ENCODE peak calls at places on chromosomes 12 and 14, in eight cellular contexts. G is neural progenitor cell, R is cardiac muscle cell, I is lower lobe of right lung, P is left ventricle myocardium inferior, H is body of pancreas, F is GM12878, O is IMR-90. V is an unnamed sample.

GRCh38 chr12:112285600-112286401 is 96.4 kb downstream of the HECTD4 start:
- DNase-seq in I (no peak), F (no peak), O (no peak), R (no peak), H (no peak), P (no peak), G (no peak), V (no peak)

GRCh38 chr12:1812650-1813302 is 7.6 kb upstream of the LRTM2 start:
- DNase-seq in G (no peak), F (no peak), P (no peak), I (peak), O (peak), R (no peak), H (peak), V (peak)

GRCh38 chr14:36451346-36452065 is 68.5 kb downstream of the NKX2-1 start:
- DNase-seq in I (peak), O (no peak), H (no peak), G (no peak), P (no peak), R (peak), F (no peak), V (no peak)

GRCh38 chr14:54489318-54489683 is 521 bp upstream of the GMFB start:
- DNase-seq in H (no peak), G (no peak), F (no peak), O (no peak), P (no peak), R (no peak), I (no peak), V (no peak)

GRCh38 chr12:68350753-68351152 is 18.6 kb upstream of the MDM1 start:
- DNase-seq in I (no peak), H (no peak), R (no peak), G (no peak), P (no peak), O (peak), F (no peak), V (peak)

GRCh38 chr14:58805605-58806358 is 168.0 kb downstream of the DACT1 start:
- DNase-seq in H (no peak), G (no peak), O (peak), P (no peak), F (no peak), R (no peak), I (no peak), V (no peak)

GRCh38 chr12:122079532-122080081 is 1.1 kb downstream of the MLXIP start:
- DNase-seq in R (no peak), P (no peak), F (no peak), O (no peak), I (no peak), H (peak), G (no peak), V (no peak)

GRCh38 chr14:33465952-33466700 is 484.7 kb downstream of the EGLN3 start:
- DNase-seq in O (no peak), R (no peak), I (no peak), H (no peak), F (no peak), G (no peak), P (no peak), V (no peak)

GRCh38 chr14:94536836-94537235 is 24.4 kb upstream of the SERPINA4 start:
- DNase-seq in G (no peak), H (no peak), O (no peak), R (no peak), F (no peak), I (no peak), P (no peak), V (no peak)

GRCh38 chr12:14993537-14994266 is 20.9 kb downstream of the PDE6H start:
- DNase-seq in F (no peak), R (no peak), H (no peak), P (no peak), G (no peak), O (peak), I (no peak), V (peak)

GRCh38 chr12:43899574-43899973 is 63.7 kb downstream of the TMEM117 start:
- DNase-seq in O (no peak), R (no peak), I (no peak), F (no peak), G (no peak), H (no peak), P (no peak), V (no peak)

GRCh38 chr14:102250636-102251035 is 54.3 kb downstream of the MOK start:
- DNase-seq in F (no peak), P (no peak), R (no peak), G (no peak), O (no peak), I (no peak), H (no peak), V (no peak)

GRCh38 chr12:79191391-79191790 is 326.8 kb downstream of the SYT1 start:
- DNase-seq in G (no peak), H (no peak), P (no peak), F (no peak), I (no peak), R (no peak), O (no peak), V (no peak)

GRCh38 chr14:72649603-72650227 is 244.2 kb downstream of the DPF3 start:
- DNase-seq in F (no peak), O (no peak), P (no peak), R (no peak), I (no peak), G (no peak), H (no peak), V (no peak)

GRCh38 chr12:102540856-102541385 is 60.6 kb upstream of the IGF1 start:
- DNase-seq in F (no peak), G (no peak), P (no peak), R (no peak), O (no peak), H (no peak), I (no peak), V (no peak)

GRCh38 chr12:5758347-5758746 is 186.7 kb downstream of the ANO2 start:
- DNase-seq in O (no peak), G (peak), P (no peak), F (no peak), R (no peak), H (no peak), I (no peak), V (no peak)

GRCh38 chr12:19462441-19462840 is 23.1 kb downstream of the AEBP2 start:
- DNase-seq in H (no peak), R (no peak), O (no peak), F (no peak), G (no peak), P (no peak), I (no peak), V (no peak)

GRCh38 chr14:22194669-22195068 is 394.4 kb downstream of the DAD1 start:
- DNase-seq in O (peak), G (no peak), I (no peak), P (no peak), R (no peak), H (no peak), F (no peak), V (no peak)

GRCh38 chr14:89129570-89129969 is 287.5 kb downstream of the FOXN3 start:
- DNase-seq in G (no peak), R (no peak), O (no peak), H (peak), I (no peak), F (no peak), P (no peak), V (no peak)

GRCh38 chr12:7989827-7990491 is 42.6 kb upstream of the FOXJ2 start:
- DNase-seq in I (peak), O (peak), G (no peak), F (no peak), H (peak), R (no peak), P (peak), V (no peak)

GRCh38 chr14:67710209-67710608 is 8.5 kb downstream of the RDH12 start:
- DNase-seq in P (no peak), F (no peak), R (no peak), H (no peak), O (no peak), I (no peak), G (peak), V (no peak)

GRCh38 chr14:89899917-89900680 is 54.4 kb downstream of the EFCAB11 start:
- DNase-seq in P (no peak), H (peak), O (peak), R (peak), G (peak), F (no peak), I (no peak), V (peak)

GRCh38 chr12:132275110-132275531 is 54.3 kb downstream of the GALNT9 start:
- DNase-seq in F (no peak), G (peak), R (no peak), I (peak), P (no peak), H (peak), O (peak), V (peak)

GRCh38 chr12:53268009-53268636 is at the start of gene ESPL1:
- DNase-seq in I (peak), O (peak), G (peak), P (peak), H (peak), F (peak), R (peak), V (peak)

GRCh38 chr14:100587248-100587762 is at the start of gene BEGAIN:
- DNase-seq in I (no peak), H (no peak), O (no peak), R (peak), G (peak), F (no peak), P (peak), V (no peak)

GRCh38 chr12:54368709-54369596 is 4.7 kb upstream of the GPR84 start:
- DNase-seq in I (peak), F (no peak), R (peak), H (peak), G (peak), O (peak), P (peak), V (peak)

GRCh38 chr12:54369597-54370217 is 5.4 kb upstream of the GPR84 start:
- DNase-seq in G (no peak), H (no peak), O (no peak), I (no peak), F (no peak), P (no peak), R (no peak), V (no peak)

GRCh38 chr12:54370218-54370730 is 6.0 kb upstream of the GPR84 start:
- DNase-seq in H (peak), O (peak), P (peak), G (peak), F (no peak), I (peak), R (peak), V (peak)

GRCh38 chr12:54371328-54372112 is 7.2 kb upstream of the GPR84 start:
- DNase-seq in G (no peak), H (no peak), I (no peak), F (no peak), P (peak), O (no peak), R (no peak), V (peak)

DNA sequence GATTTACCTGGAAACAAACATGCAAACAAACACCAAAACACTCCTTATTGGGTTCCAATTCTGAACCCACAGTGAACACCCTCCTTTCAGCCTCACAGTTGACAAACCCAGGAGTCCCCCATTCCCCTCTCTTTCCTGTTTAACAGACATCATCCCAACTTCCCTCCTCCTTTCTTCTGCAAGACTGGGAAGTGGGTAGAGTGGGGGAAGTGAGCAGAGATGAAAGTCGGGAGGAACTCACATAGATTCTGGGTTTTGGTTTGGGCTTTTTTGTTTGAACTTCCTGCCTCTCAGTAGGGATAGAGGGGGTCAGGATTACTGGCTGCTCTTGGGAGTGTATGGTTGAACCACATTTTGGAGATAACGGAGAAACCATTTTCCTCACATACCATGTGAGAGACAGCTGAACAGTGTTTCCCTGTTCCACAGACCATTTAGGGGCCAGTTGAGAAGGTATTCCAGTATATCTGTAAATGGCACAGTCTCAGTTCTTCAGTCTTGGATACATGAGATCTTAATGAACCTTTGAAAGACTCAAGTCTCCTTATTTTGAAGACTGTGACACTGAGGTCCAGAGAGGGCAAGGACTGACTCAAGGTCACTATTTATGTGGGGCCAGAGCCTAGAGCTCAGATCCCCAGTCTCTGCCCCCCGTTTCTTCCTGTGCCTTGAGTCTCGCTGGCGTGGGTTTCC is 3.9 kb upstream of the GPR84 start:
- DNase-seq in I (no peak), P (no peak), F (no peak), G (no peak), H (no peak), O (no peak), R (no peak), V (no peak)
- H3K4me3 ChIP-seq in I (peak), P (peak), F (no peak), G (no peak), H (no peak), O (no peak), R (no peak), V (no peak)

DNA sequence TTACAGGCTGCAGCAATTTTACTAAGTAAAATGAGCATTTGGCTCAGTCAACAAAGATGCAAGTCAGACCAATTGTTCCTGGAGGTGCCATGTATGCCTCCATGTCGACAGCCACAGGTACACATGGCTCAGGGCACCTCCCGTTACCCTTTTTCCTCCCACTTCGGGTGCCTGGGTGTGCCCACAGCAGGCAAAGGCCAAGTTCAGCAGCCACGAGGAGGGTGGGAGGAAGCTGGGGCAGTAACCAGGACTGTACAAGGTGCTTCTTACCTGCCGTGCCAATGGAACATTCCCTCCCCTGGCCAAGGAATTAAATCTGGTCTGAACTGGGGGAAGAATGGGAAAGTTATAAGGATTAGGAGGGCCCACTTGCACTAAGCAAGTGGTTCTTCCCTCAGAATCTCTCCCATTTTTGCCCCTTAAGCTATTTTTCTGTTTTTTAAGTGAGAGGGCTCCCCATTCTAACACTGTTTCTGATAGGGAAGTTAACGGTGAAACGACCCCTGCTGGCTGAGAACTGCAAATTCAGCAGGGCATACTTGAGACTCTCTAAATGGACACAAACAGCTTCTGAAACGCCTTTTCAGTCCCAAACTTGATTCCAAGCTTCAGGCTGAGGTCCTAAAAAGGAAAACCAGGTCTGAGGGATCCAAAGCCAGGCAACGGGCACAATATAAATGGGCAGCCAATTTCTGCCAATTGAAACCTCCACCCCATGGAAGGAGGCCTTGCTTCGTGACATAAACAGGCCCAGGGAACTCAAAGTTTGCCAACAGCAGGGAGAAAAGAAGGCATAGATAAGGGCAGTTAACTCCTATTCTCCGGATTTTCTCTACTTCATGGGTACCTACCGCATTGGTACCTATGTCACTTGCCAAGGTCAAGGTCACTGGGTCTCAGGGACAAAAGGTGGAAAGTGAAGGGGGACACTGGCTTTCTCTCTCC is 24.8 kb downstream of the CLECL1 start:
- DNase-seq in O (peak), H (peak), I (peak), R (peak), F (no peak), G (peak), P (peak), V (peak)
- H3K4me3 ChIP-seq in O (no peak), H (no peak), I (no peak), R (no peak), F (no peak), G (no peak), P (no peak), V (no peak)

GRCh38 chr12:124515981-124516380 is 51.4 kb downstream of the NCOR2 start:
- DNase-seq in F (no peak), P (no peak), G (no peak), I (no peak), R (no peak), O (no peak), H (no peak), V (no peak)

GRCh38 chr12:124516850-124517249 is 50.6 kb downstream of the NCOR2 start:
- DNase-seq in G (no peak), F (no peak), R (no peak), H (no peak), O (no peak), I (no peak), P (no peak), V (no peak)

GRCh38 chr12:124518051-124518932 is 49.1 kb downstream of the NCOR2 start:
- DNase-seq in F (no peak), H (peak), O (peak), I (peak), R (peak), G (peak), P (peak), V (peak)

GRCh38 chr12:124514996-124515932 is 52.1 kb downstream of the NCOR2 start:
- DNase-seq in I (no peak), P (no peak), R (no peak), F (no peak), G (no peak), H (no peak), O (no peak), V (no peak)

DNA sequence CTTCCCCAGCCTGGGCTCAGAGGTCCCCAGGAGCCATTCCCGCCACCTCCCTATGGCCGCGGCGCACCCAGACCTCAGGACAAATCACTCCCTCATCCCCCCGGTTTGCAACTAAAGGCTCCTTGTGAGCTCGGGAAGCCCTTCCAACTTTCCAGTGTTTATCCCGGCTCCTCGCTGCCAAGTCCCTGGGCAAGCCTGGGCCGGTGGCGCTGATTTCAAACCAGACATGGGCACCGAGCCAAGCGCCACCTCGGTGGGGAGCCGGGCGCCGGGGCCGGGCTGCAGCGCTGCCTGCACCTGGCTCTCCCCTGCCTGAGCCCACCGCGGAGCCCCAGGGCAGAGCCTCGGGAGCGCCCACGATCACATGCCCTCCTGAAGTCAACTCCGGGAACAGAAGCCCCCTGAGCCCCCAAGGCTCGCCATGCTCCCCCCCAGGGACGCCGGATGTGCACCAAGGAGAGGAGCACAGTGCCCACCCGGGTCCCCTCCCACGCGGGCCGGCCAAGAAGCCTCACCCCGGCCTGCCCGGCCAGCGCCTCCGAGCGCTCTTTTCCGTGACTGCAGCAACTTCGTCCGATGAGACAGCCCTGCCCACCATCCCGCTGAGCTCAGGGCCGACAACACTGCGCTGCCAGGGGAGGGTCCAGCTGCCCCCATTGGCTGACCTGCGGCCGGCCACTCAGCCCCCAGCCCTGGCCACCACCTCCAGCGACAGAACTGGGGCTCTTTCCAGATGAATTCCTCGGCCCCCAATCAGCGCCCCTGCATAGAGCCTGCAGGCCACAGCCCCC is 50.0 kb downstream of the NCOR2 start:
- DNase-seq in P (peak), R (no peak), G (no peak), F (no peak), I (peak), H (peak), O (peak), V (peak)
- H3K4me3 ChIP-seq in P (peak), R (no peak), G (no peak), F (no peak), I (peak), H (no peak), O (no peak), V (peak)

GRCh38 chr12:3171195-3171591 is 94.0 kb downstream of the TSPAN9 start:
- DNase-seq in R (no peak), H (no peak), O (peak), P (no peak), F (no peak), I (no peak), G (no peak), V (no peak)

GRCh38 chr12:3167636-3168035 is 90.5 kb downstream of the TSPAN9 start:
- DNase-seq in I (no peak), G (no peak), P (no peak), H (no peak), F (no peak), O (no peak), R (no peak), V (no peak)

GRCh38 chr12:3168223-3168770 is 91.1 kb downstream of the TSPAN9 start:
- DNase-seq in I (no peak), F (no peak), H (no peak), R (no peak), O (no peak), P (no peak), G (no peak), V (no peak)

GRCh38 chr12:3170423-3171194 is 93.4 kb downstream of the TSPAN9 start:
- DNase-seq in P (no peak), R (no peak), G (no peak), F (no peak), O (peak), H (no peak), I (no peak), V (peak)

DNA sequence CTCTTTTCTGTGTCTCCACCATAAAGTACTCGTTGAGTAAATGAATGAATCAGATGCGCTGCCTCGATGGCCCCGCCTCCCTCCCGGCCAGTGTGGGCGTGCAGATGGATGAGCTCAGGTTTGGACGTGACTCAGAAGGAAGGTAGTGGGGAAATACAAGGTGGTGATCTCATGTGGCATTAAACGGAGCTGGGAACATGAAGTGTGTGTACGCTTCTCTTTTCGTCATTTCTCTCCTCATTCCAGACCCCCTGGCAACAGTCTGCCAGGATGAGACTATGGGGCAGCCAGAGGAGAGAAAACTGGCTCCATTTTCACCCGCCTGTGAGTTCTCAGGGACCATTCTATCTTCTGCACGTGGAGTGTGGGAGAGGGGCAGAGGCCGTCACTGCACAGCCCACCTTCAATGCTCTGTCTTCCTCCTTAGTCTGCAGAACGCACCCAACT is 91.6 kb downstream of the TSPAN9 start:
- DNase-seq in P (no peak), F (no peak), G (no peak), R (no peak), O (peak), H (peak), I (no peak), V (peak)
- H3K4me3 ChIP-seq in P (no peak), F (no peak), G (no peak), R (no peak), O (no peak), H (no peak), I (no peak), V (no peak)

GRCh38 chr12:119669744-119670472 is 2.0 kb downstream of the PRKAB1 start:
- DNase-seq in P (no peak), G (no peak), F (no peak), O (no peak), R (no peak), H (peak), I (peak), V (no peak)
- H3K4me3 ChIP-seq in P (peak), G (no peak), F (peak), O (no peak), R (no peak), H (no peak), I (peak), V (no peak)

V was measured in AG10803.